ENCODE peak calls at places on chromosomes 13 and 19, in seven cellular contexts. One of them, this sample, is unnamed.

GRCh38 chr19:31015778-31016177 is 333.5 kb downstream of the TSHZ3 start:
- DNase-seq in SJSA1: no peak
- DNase-seq in CD4-positive, CD25-positive, alpha-beta regulatory T cell: peak
- DNase-seq in right cardiac atrium: no peak
- DNase-seq in cardiac fibroblast: no peak
- DNase-seq in colonic mucosa: no peak
- DNase-seq in endodermal cell: no peak
- DNase-seq in this sample: no peak

GRCh38 chr19:56639217-56639616 is 3.7 kb upstream of the SMIM17 start:
- DNase-seq in SJSA1: no peak
- DNase-seq in CD4-positive, CD25-positive, alpha-beta regulatory T cell: no peak
- DNase-seq in right cardiac atrium: no peak
- DNase-seq in cardiac fibroblast: peak
- DNase-seq in colonic mucosa: no peak
- DNase-seq in endodermal cell: no peak
- DNase-seq in this sample: peak

GRCh38 chr19:18785179-18786124 is 5.7 kb downstream of the COMP start:
- DNase-seq in SJSA1: peak
- DNase-seq in CD4-positive, CD25-positive, alpha-beta regulatory T cell: peak
- DNase-seq in right cardiac atrium: peak
- DNase-seq in cardiac fibroblast: peak
- DNase-seq in colonic mucosa: peak
- DNase-seq in endodermal cell: peak
- DNase-seq in this sample: no peak

GRCh38 chr13:49370390-49370789 is 73.5 kb downstream of the CAB39L start:
- DNase-seq in SJSA1: no peak
- DNase-seq in CD4-positive, CD25-positive, alpha-beta regulatory T cell: no peak
- DNase-seq in right cardiac atrium: no peak
- DNase-seq in cardiac fibroblast: no peak
- DNase-seq in colonic mucosa: no peak
- DNase-seq in endodermal cell: no peak
- DNase-seq in this sample: no peak

GRCh38 chr19:55115446-55116065 is 1.9 kb downstream of the PPP1R12C start:
- DNase-seq in SJSA1: no peak
- DNase-seq in CD4-positive, CD25-positive, alpha-beta regulatory T cell: no peak
- DNase-seq in right cardiac atrium: no peak
- DNase-seq in cardiac fibroblast: peak
- DNase-seq in colonic mucosa: no peak
- DNase-seq in endodermal cell: no peak
- DNase-seq in this sample: no peak

GRCh38 chr19:54316746-54317107 is 3.8 kb upstream of the LILRA5 start:
- DNase-seq in SJSA1: no peak
- DNase-seq in CD4-positive, CD25-positive, alpha-beta regulatory T cell: peak
- DNase-seq in right cardiac atrium: peak
- DNase-seq in cardiac fibroblast: no peak
- DNase-seq in colonic mucosa: no peak
- DNase-seq in endodermal cell: peak
- DNase-seq in this sample: no peak

GRCh38 chr13:79282976-79283375 is 123.1 kb downstream of the RBM26 start:
- DNase-seq in SJSA1: no peak
- DNase-seq in CD4-positive, CD25-positive, alpha-beta regulatory T cell: no peak
- DNase-seq in right cardiac atrium: no peak
- DNase-seq in cardiac fibroblast: peak
- DNase-seq in colonic mucosa: no peak
- DNase-seq in endodermal cell: no peak
- DNase-seq in this sample: no peak

GRCh38 chr19:16074488-16075365 is 1.6 kb upstream of the TPM4 start:
- DNase-seq in SJSA1: no peak
- DNase-seq in CD4-positive, CD25-positive, alpha-beta regulatory T cell: no peak
- DNase-seq in right cardiac atrium: no peak
- DNase-seq in cardiac fibroblast: peak
- DNase-seq in colonic mucosa: no peak
- DNase-seq in endodermal cell: peak
- DNase-seq in this sample: no peak

GRCh38 chr13:31894931-31895330 is 136.6 kb upstream of the FRY start:
- DNase-seq in SJSA1: no peak
- DNase-seq in CD4-positive, CD25-positive, alpha-beta regulatory T cell: no peak
- DNase-seq in right cardiac atrium: no peak
- DNase-seq in cardiac fibroblast: no peak
- DNase-seq in colonic mucosa: no peak
- DNase-seq in endodermal cell: no peak
- DNase-seq in this sample: no peak

GRCh38 chr19:10068205-10068604 is 17.9 kb upstream of the SHFL start:
- DNase-seq in SJSA1: no peak
- DNase-seq in CD4-positive, CD25-positive, alpha-beta regulatory T cell: peak
- DNase-seq in right cardiac atrium: no peak
- DNase-seq in cardiac fibroblast: no peak
- DNase-seq in colonic mucosa: no peak
- DNase-seq in endodermal cell: no peak
- DNase-seq in this sample: no peak

GRCh38 chr13:39501711-39502324 is 101.2 kb downstream of the LHFPL6 start:
- DNase-seq in SJSA1: no peak
- DNase-seq in CD4-positive, CD25-positive, alpha-beta regulatory T cell: no peak
- DNase-seq in right cardiac atrium: peak
- DNase-seq in cardiac fibroblast: no peak
- DNase-seq in colonic mucosa: no peak
- DNase-seq in endodermal cell: no peak
- DNase-seq in this sample: no peak

GRCh38 chr13:39496487-39496998 is 106.5 kb downstream of the LHFPL6 start:
- DNase-seq in SJSA1: no peak
- DNase-seq in CD4-positive, CD25-positive, alpha-beta regulatory T cell: no peak
- DNase-seq in right cardiac atrium: no peak
- DNase-seq in cardiac fibroblast: no peak
- DNase-seq in colonic mucosa: no peak
- DNase-seq in endodermal cell: no peak
- DNase-seq in this sample: no peak

GRCh38 chr13:39503048-39503447 is 99.9 kb downstream of the LHFPL6 start:
- DNase-seq in SJSA1: no peak
- DNase-seq in CD4-positive, CD25-positive, alpha-beta regulatory T cell: no peak
- DNase-seq in right cardiac atrium: no peak
- DNase-seq in cardiac fibroblast: no peak
- DNase-seq in colonic mucosa: no peak
- DNase-seq in endodermal cell: no peak
- DNase-seq in this sample: no peak

GRCh38 chr13:39499580-39499979 is 103.4 kb downstream of the LHFPL6 start:
- DNase-seq in SJSA1: no peak
- DNase-seq in CD4-positive, CD25-positive, alpha-beta regulatory T cell: no peak
- DNase-seq in right cardiac atrium: no peak
- DNase-seq in cardiac fibroblast: no peak
- DNase-seq in colonic mucosa: no peak
- DNase-seq in endodermal cell: no peak
- DNase-seq in this sample: no peak

GRCh38 chr13:39498471-39499114 is 104.4 kb downstream of the LHFPL6 start:
- DNase-seq in SJSA1: no peak
- DNase-seq in CD4-positive, CD25-positive, alpha-beta regulatory T cell: no peak
- DNase-seq in right cardiac atrium: no peak
- DNase-seq in cardiac fibroblast: no peak
- DNase-seq in colonic mucosa: no peak
- DNase-seq in endodermal cell: no peak
- DNase-seq in this sample: no peak
- H3K4me3 ChIP-seq in SJSA1: no peak
- H3K4me3 ChIP-seq in CD4-positive, CD25-positive, alpha-beta regulatory T cell: no peak
- H3K4me3 ChIP-seq in right cardiac atrium: no peak
- H3K4me3 ChIP-seq in cardiac fibroblast: no peak
- H3K4me3 ChIP-seq in colonic mucosa: no peak
- H3K4me3 ChIP-seq in endodermal cell: no peak
- H3K4me3 ChIP-seq in this sample: no peak

DNA sequence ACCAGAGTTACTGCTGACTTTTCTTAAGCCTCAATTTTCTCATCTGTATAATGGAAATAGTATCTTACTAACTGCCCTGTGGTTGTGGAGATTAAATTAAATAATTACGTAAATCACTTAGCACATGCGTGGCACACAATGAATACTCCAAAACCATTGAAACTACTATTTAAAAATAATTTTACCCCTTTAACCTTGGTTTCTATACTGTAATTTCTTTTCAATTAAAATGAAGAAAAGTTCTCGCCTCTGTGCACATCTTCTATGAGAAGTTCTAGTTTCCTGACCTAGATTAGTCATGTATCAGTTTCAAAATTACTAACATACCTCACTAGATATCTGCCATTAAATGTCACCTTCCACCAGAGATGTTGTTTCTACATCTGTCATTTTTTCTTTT is 5.7 kb downstream of the SLITRK1 start:
- DNase-seq in SJSA1: no peak
- DNase-seq in CD4-positive, CD25-positive, alpha-beta regulatory T cell: peak
- DNase-seq in right cardiac atrium: no peak
- DNase-seq in cardiac fibroblast: no peak
- DNase-seq in colonic mucosa: no peak
- DNase-seq in endodermal cell: no peak
- DNase-seq in this sample: no peak
- H3K4me3 ChIP-seq in SJSA1: no peak
- H3K4me3 ChIP-seq in CD4-positive, CD25-positive, alpha-beta regulatory T cell: no peak
- H3K4me3 ChIP-seq in right cardiac atrium: no peak
- H3K4me3 ChIP-seq in cardiac fibroblast: no peak
- H3K4me3 ChIP-seq in colonic mucosa: no peak
- H3K4me3 ChIP-seq in endodermal cell: no peak
- H3K4me3 ChIP-seq in this sample: no peak

GRCh38 chr13:112892759-112893569 is 76.0 kb upstream of the MCF2L start:
- DNase-seq in SJSA1: no peak
- DNase-seq in CD4-positive, CD25-positive, alpha-beta regulatory T cell: no peak
- DNase-seq in right cardiac atrium: no peak
- DNase-seq in cardiac fibroblast: no peak
- DNase-seq in colonic mucosa: peak
- DNase-seq in endodermal cell: peak
- DNase-seq in this sample: no peak
- H3K4me3 ChIP-seq in SJSA1: no peak
- H3K4me3 ChIP-seq in CD4-positive, CD25-positive, alpha-beta regulatory T cell: no peak
- H3K4me3 ChIP-seq in right cardiac atrium: no peak
- H3K4me3 ChIP-seq in cardiac fibroblast: no peak
- H3K4me3 ChIP-seq in colonic mucosa: no peak
- H3K4me3 ChIP-seq in endodermal cell: peak
- H3K4me3 ChIP-seq in this sample: no peak

DNA sequence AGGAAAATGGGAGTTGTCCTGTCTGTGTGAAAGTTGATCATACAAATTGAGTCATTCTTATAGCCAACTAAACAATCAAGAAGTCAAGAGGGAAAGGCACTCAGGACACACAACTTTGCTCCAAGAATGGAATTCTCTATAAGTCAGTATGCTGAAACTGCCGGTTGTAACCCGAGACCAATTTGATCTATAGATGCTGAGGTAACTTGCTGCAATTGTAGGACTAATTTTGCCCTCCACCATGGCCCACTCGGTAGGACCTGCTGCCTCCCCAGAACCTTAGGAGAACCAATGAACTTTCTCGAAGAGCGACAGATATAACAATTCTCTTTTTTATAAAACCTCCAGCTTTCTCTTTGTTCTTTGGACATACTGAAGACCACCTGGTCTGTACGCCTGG is 157.0 kb downstream of the RNF17 start:
- DNase-seq in SJSA1: no peak
- DNase-seq in CD4-positive, CD25-positive, alpha-beta regulatory T cell: no peak
- DNase-seq in right cardiac atrium: no peak
- DNase-seq in cardiac fibroblast: no peak
- DNase-seq in colonic mucosa: no peak
- DNase-seq in endodermal cell: no peak
- DNase-seq in this sample: no peak
- H3K4me3 ChIP-seq in SJSA1: no peak
- H3K4me3 ChIP-seq in CD4-positive, CD25-positive, alpha-beta regulatory T cell: no peak
- H3K4me3 ChIP-seq in right cardiac atrium: no peak
- H3K4me3 ChIP-seq in cardiac fibroblast: no peak
- H3K4me3 ChIP-seq in colonic mucosa: no peak
- H3K4me3 ChIP-seq in endodermal cell: peak
- H3K4me3 ChIP-seq in this sample: no peak

GRCh38 chr19:681029-681626 is 4.9 kb downstream of the FSTL3 start:
- DNase-seq in SJSA1: no peak
- DNase-seq in CD4-positive, CD25-positive, alpha-beta regulatory T cell: peak
- DNase-seq in right cardiac atrium: no peak
- DNase-seq in cardiac fibroblast: no peak
- DNase-seq in colonic mucosa: no peak
- DNase-seq in endodermal cell: no peak
- DNase-seq in this sample: no peak
- H3K4me3 ChIP-seq in SJSA1: peak
- H3K4me3 ChIP-seq in CD4-positive, CD25-positive, alpha-beta regulatory T cell: no peak
- H3K4me3 ChIP-seq in right cardiac atrium: peak
- H3K4me3 ChIP-seq in cardiac fibroblast: no peak
- H3K4me3 ChIP-seq in colonic mucosa: no peak
- H3K4me3 ChIP-seq in endodermal cell: peak
- H3K4me3 ChIP-seq in this sample: peak

GRCh38 chr13:99774644-99775043 is 196.9 kb downstream of the ZIC5 start:
- DNase-seq in SJSA1: no peak
- DNase-seq in CD4-positive, CD25-positive, alpha-beta regulatory T cell: no peak
- DNase-seq in right cardiac atrium: no peak
- DNase-seq in cardiac fibroblast: no peak
- DNase-seq in colonic mucosa: no peak
- DNase-seq in endodermal cell: no peak
- DNase-seq in this sample: no peak
- H3K4me3 ChIP-seq in SJSA1: no peak
- H3K4me3 ChIP-seq in CD4-positive, CD25-positive, alpha-beta regulatory T cell: no peak
- H3K4me3 ChIP-seq in right cardiac atrium: no peak
- H3K4me3 ChIP-seq in cardiac fibroblast: no peak
- H3K4me3 ChIP-seq in colonic mucosa: no peak
- H3K4me3 ChIP-seq in endodermal cell: no peak
- H3K4me3 ChIP-seq in this sample: no peak

GRCh38 chr19:58129284-58129683 is 21.3 kb downstream of the ZNF329 start:
- DNase-seq in SJSA1: no peak
- DNase-seq in CD4-positive, CD25-positive, alpha-beta regulatory T cell: no peak
- DNase-seq in right cardiac atrium: no peak
- DNase-seq in cardiac fibroblast: no peak
- DNase-seq in colonic mucosa: no peak
- DNase-seq in endodermal cell: no peak
- DNase-seq in this sample: no peak
- H3K4me3 ChIP-seq in SJSA1: no peak
- H3K4me3 ChIP-seq in CD4-positive, CD25-positive, alpha-beta regulatory T cell: peak
- H3K4me3 ChIP-seq in right cardiac atrium: peak
- H3K4me3 ChIP-seq in cardiac fibroblast: no peak
- H3K4me3 ChIP-seq in colonic mucosa: no peak
- H3K4me3 ChIP-seq in endodermal cell: peak
- H3K4me3 ChIP-seq in this sample: no peak

This sample was measured in HFF-Myc.